ENCODE peak calls at places on chromosome 16, in six cellular contexts. I is IMR-90, K is trophoblast cell, T is neuronal stem cell, F is mesenchymal stem cell, E is H1. Q is an unnamed sample. For H3K27me3, the result is how much of the 10 kb centered on the place peaks cover.

GRCh38 chr16:856101-856500 is 55.6 kb upstream of the GNG13 start:
- DNase-seq in I (no peak), K (no peak), T (no peak), F (no peak), E (no peak), Q (no peak)

GRCh38 chr16:80931985-80932720 is 74.5 kb downstream of the CMC2 start:
- DNase-seq in I (peak), K (no peak), T (peak), F (peak), E (peak), Q (peak)

GRCh38 chr16:9016824-9017223 is 53.1 kb upstream of the USP7 start:
- DNase-seq in I (no peak), K (no peak), T (no peak), F (no peak), E (no peak), Q (no peak)

GRCh38 chr16:81885976-81886586 is 107.0 kb downstream of the PLCG2 start:
- DNase-seq in I (peak), K (peak), T (peak), F (peak), E (peak), Q (peak)

GRCh38 chr16:3057181-3058166 is 8.0 kb upstream of the IL32 start:
- DNase-seq in I (no peak), K (no peak), T (no peak), F (no peak), E (no peak), Q (no peak)

GRCh38 chr16:2595376-2596200 is 57.8 kb downstream of the PDPK1 start:
- DNase-seq in I (no peak), K (no peak), T (no peak), F (no peak), E (no peak), Q (no peak)

GRCh38 chr16:81657731-81658130 is 121.4 kb upstream of the PLCG2 start:
- DNase-seq in I (no peak), K (no peak), T (no peak), F (no peak), E (no peak), Q (no peak)

GRCh38 chr16:69822174-69822935 is 60.2 kb downstream of the WWP2 start:
- DNase-seq in I (no peak), K (no peak), T (no peak), F (no peak), E (no peak), Q (no peak)

GRCh38 chr16:83273504-83274173 is 534.1 kb upstream of the HSBP1 start:
- DNase-seq in I (no peak), K (no peak), T (no peak), F (no peak), E (no peak), Q (no peak)

GRCh38 chr16:63312343-63312742 is 1276.1 kb upstream of the CDH8 start:
- DNase-seq in I (no peak), K (no peak), T (no peak), F (no peak), E (no peak), Q (no peak)

GRCh38 chr16:1435921-1436697 is 5.2 kb downstream of the PERCC1 start:
- DNase-seq in I (no peak), K (no peak), T (no peak), F (no peak), E (no peak), Q (peak)

GRCh38 chr16:68592466-68593337 is 52.4 kb upstream of the CDH3 start:
- DNase-seq in I (no peak), K (no peak), T (no peak), F (no peak), E (no peak), Q (no peak)

GRCh38 chr16:12099451-12100123 is 123.1 kb downstream of the SNX29 start:
- DNase-seq in I (no peak), K (no peak), T (no peak), F (no peak), E (no peak), Q (no peak)

GRCh38 chr16:79949417-79949816 is 348.9 kb upstream of the MAF start:
- DNase-seq in I (no peak), K (no peak), T (no peak), F (no peak), E (no peak), Q (no peak)

GRCh38 chr16:64180136-64180900 is 941.5 kb downstream of the CDH11 start:
- DNase-seq in I (no peak), K (no peak), T (no peak), F (no peak), E (no peak), Q (no peak)

GRCh38 chr16:282944-283744 is at the start of gene PDIA2:
- DNase-seq in I (no peak), K (no peak), T (no peak), F (no peak), E (no peak), Q (no peak)

DNA sequence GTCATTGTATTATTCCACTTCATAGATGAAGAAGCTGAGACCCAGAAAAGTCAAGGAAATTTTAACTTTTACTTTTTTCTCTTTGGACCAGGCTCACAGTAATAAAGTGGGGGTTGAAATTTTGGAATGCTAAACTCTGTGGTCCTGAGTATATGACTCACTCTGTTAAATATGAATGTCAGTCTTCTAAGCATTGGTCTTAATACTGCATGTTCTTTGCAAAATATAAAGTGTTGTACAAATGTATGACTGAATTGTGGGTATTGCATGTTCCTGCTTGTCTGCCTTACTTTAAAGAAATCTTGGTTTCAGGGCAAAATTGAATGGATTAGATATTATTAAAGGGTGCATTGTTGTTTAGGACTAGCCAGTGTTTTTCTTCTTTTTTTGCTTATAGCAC is 950.8 kb upstream of the GOT2 start:
- DNase-seq in I (peak), K (no peak), T (no peak), F (no peak), E (no peak), Q (no peak)
- H3K14ac ChIP-seq in I (no peak), K (no peak), T (no peak), F (no peak), E (no peak), Q (no peak)

GRCh38 chr16:4702466-4702808 is 9.1 kb downstream of the NUDT16L1 start:
- DNase-seq in I (no peak), K (no peak), T (no peak), F (no peak), E (no peak), Q (no peak)
- H3K27me3 ChIP-seq in I (under half), K (under half), T (under half), F (under half), E (under half), Q (under half)

GRCh38 chr16:51245306-51245705 is 94.2 kb upstream of the SALL1 start:
- DNase-seq in I (no peak), K (no peak), T (no peak), F (no peak), E (no peak), Q (no peak)
- H2AK5ac ChIP-seq in I (no peak), K (no peak), T (no peak), F (no peak), E (no peak), Q (no peak)

GRCh38 chr16:19911204-19911603 is 26.6 kb upstream of the GPRC5B start:
- DNase-seq in I (no peak), K (no peak), T (no peak), F (no peak), E (no peak), Q (no peak)

GRCh38 chr16:19908921-19909320 is 24.3 kb upstream of the GPRC5B start:
- DNase-seq in I (no peak), K (no peak), T (no peak), F (no peak), E (no peak), Q (no peak)

GRCh38 chr16:19911747-19912146 is 27.1 kb upstream of the GPRC5B start:
- DNase-seq in I (no peak), K (no peak), T (no peak), F (no peak), E (no peak), Q (no peak)

GRCh38 chr16:19907161-19907992 is 22.7 kb upstream of the GPRC5B start:
- DNase-seq in I (peak), K (peak), T (peak), F (peak), E (peak), Q (peak)

GRCh38 chr16:19909750-19910322 is 25.2 kb upstream of the GPRC5B start:
- DNase-seq in I (no peak), K (no peak), T (no peak), F (no peak), E (no peak), Q (no peak)
- H3K14ac ChIP-seq in I (no peak), K (no peak), T (no peak), F (no peak), E (no peak), Q (no peak)

DNA sequence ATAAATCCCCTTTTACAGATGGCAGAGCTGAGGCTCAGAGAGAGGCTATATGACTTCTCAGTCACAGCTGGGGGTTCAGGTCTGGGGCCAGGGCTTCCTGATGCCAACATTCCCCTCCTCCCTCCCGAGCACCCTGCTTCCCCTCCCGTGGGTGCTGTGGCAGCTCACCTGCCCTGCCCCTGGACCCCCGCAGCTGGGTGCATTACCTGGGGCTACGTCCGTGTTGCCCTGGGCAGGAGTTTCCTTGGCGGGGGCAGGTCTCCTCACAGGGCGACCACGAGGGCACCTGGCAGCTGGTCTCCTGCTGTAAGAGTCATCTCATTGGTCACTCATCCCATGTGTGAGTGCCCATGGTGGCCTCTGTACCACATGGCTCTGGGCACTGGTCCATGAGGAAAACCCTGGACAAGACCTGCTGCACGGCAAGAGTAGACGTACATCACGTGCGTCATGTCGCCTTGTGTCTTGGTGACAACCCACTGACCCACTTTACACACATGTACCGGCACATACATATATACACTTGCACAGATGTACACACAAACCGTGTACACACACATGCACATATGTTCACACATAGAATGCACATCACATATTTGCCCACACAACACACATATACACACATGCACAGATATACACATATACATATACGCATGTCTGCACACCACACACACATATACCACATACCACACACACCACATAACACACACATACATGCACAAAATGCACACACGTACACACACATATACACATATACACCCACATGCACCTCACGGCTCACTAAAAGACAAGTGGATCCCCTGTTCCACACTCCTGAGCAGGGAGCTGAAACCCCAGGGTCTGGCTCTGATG is 134.0 kb downstream of the FOXL1 start:
- DNase-seq in I (no peak), K (no peak), T (no peak), F (no peak), E (no peak), Q (no peak)
- H3K27me3 ChIP-seq in I (under half), K (under half), T (under half), F (half or more), E (under half), Q (under half)

DNA sequence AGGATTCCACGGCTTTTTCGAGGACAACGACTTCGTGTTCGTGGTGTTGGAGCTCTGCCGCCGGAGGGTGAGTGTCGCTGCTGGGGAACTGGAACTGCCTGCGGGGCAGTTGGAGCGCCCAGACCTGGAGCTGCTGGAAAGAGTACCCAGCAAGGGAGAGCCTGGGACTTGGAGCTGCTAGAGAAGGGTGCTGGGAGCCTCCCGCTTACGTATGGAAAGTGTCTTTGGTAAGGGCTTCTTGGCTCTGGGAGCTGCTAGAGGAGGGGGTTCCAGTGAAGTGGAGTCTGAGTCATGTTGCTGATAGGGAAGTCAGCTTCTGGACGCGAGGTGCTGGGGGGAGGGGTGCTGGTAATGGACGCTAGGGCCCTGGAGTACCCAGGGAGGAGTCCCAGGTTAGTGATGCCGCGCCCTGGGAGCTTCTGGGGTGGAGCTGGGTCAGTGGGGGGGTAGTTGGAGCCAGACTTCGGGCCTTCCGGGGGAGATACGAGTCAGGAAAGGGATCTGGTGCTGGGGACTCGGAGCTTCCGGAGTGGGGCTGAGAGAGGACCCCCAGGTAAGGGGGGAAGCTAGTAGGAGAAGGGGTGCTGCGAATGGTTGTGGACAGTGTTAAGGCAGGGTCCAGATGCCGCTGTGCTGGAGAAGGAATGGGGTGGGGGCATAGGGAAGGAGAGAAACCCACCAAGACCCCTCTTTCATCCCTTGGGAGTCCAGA is 741 bp downstream of the PLK1 start:
- DNase-seq in I (peak), K (no peak), T (peak), F (peak), E (no peak), Q (peak)
- H2AK5ac ChIP-seq in I (peak), K (peak), T (peak), F (no peak), E (peak), Q (no peak)

GRCh38 chr16:28623172-28623711 is 13.4 kb upstream of the SULT1A1 start:
- DNase-seq in I (no peak), K (no peak), T (no peak), F (no peak), E (no peak), Q (peak)
- H3K14ac ChIP-seq in I (no peak), K (no peak), T (no peak), F (no peak), E (no peak), Q (no peak)

DNA sequence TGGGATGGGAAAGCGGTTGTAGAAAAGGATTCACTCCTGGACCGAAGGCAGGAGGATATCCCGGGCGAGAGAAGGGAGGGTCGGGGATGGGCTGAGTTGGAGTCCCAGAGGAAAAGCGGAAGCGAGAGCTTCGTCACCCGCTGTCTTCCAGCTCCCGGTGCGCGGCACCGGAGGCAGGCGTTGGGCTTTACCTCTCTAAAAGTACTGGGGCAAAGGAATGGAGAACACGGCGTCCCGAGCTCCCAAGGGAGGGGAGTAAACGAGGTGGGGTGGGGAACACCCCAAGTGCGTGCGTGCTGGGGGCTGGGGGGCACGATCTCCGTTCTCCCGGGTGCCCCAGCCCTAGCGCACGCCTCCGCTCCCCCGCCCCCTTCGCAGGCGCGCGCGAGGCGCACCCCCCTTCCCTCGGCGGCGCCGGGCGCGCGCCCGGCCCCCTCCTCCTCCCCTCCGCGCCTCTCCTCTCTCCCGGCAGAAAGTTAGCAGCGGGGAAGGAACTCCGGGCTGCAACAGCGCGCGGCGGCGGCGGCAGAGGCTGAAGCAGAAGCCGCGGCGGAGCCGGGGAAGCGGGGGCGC is at the start of gene HS3ST4:
- DNase-seq in I (no peak), K (no peak), T (peak), F (no peak), E (no peak), Q (peak)
- H3K27me3 ChIP-seq in I (under half), K (under half), T (half or more), F (half or more), E (under half), Q (under half)

GRCh38 chr16:30374538-30374937 is at the start of gene MYL11:
- DNase-seq in I (no peak), K (no peak), T (no peak), F (no peak), E (no peak), Q (no peak)

GRCh38 chr16:30377050-30377811 is 2.6 kb downstream of the MYL11 start:
- DNase-seq in I (no peak), K (no peak), T (no peak), F (no peak), E (no peak), Q (no peak)

GRCh38 chr16:30376508-30376907 is 1.9 kb downstream of the MYL11 start:
- DNase-seq in I (no peak), K (no peak), T (no peak), F (no peak), E (no peak), Q (no peak)

GRCh38 chr16:30377812-30378235 is 3.2 kb downstream of the MYL11 start:
- DNase-seq in I (peak), K (peak), T (peak), F (peak), E (no peak), Q (peak)

GRCh38 chr16:30375830-30376229 is 1.2 kb downstream of the MYL11 start:
- DNase-seq in I (no peak), K (no peak), T (no peak), F (no peak), E (no peak), Q (no peak)
- H2AK5ac ChIP-seq in I (no peak), K (peak), T (peak), F (peak), E (no peak), Q (no peak)

Q was measured in H9.